ENCODE peak calls at places on chromosomes 13 and 19, in four cellular contexts. C is heart left ventricle, J is fibroblast of lung, H is neuronal stem cell. S is an unnamed sample.

GRCh38 chr19:31109626-31110025 is 239.6 kb downstream of the TSHZ3 start:
- DNase-seq in J (peak; percentile 27), H (no peak), C (no peak), S (no peak)

GRCh38 chr13:30466841-30467252 is 1.1 kb upstream of the HMGB1 start:
- DNase-seq in J (peak; percentile 23), C (no peak), H (no peak), S (no peak)

GRCh38 chr19:52212572-52213255 is 22.9 kb downstream of the PPP2R1A start:
- DNase-seq in H (no peak), J (no peak), C (no peak), S (no peak)

GRCh38 chr19:6393982-6394412 is 1.0 kb upstream of the GTF2F1 start:
- DNase-seq in H (no peak), J (no peak), C (no peak), S (no peak)

GRCh38 chr13:44383945-44384344 is 10.3 kb downstream of the SERP2 start:
- DNase-seq in H (no peak), J (no peak), C (no peak), S (no peak)

GRCh38 chr19:56142087-56142787 is 1.1 kb downstream of the ZNF444 start:
- DNase-seq in H (no peak), C (no peak), J (no peak), S (no peak)

GRCh38 chr13:21137696-21138095 is 38.7 kb downstream of the SKA3 start:
- DNase-seq in H (no peak), C (no peak), J (peak; percentile 26), S (no peak)

GRCh38 chr13:37058801-37059135 is 720 bp downstream of the SUPT20H start:
- DNase-seq in H (no peak), C (no peak), J (peak; percentile 38), S (peak; percentile 28)

GRCh38 chr19:18304194-18304495 is 18.7 kb downstream of the LSM4 start:
- DNase-seq in J (no peak), C (no peak), H (no peak), S (no peak)

GRCh38 chr13:109331898-109332297 is 454.5 kb downstream of the IRS2 start:
- DNase-seq in J (peak; percentile 61), C (no peak), H (no peak), S (no peak)

GRCh38 chr19:3479177-3479818 is 1.0 kb downstream of the SMIM24 start:
- DNase-seq in C (no peak), H (no peak), J (no peak), S (peak; percentile 73)

DNA sequence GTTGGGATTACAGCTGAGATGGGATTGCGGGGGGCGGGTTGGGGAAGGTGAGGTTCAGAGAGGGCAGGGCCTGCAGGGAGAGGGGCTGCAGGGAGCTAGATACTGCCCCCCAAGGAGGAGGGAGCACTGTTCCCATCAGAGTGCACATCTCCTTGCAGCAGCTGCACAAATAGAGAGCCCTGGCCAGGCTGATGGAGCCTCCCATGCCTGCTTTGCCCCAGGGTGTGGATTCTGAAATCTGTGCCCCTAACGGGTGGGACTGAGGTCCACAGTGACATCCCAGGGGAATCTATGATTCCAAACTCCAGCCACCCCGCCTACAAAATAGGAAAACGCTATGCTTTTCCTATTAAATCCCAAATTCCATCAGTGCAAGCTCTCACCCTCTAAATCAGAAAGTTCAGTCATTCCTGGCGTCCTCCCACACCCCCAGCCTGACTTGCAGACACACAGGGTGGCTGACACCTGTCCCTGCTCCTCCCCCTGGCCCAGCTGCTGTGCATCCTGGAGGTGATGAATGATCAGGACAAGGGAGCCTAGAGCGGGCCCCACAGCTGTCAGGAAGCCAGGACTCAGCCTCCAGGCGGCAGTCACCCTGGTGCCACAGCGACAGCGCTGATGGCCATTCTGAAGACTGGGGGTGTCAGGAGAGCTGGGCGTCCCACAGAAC is 6.3 kb upstream of the CEACAM21 start:
- DNase-seq in H (no peak), C (no peak), J (no peak), S (no peak)
- H3K27me3 ChIP-seq in H (no peaks in the 10 kb centered on the region), C (peaks cover 30% of the 10 kb centered on the region), J (peaks cover 4% of the 10 kb centered on the region), S (no peaks in the 10 kb centered on the region)

GRCh38 chr13:98485561-98485960 is 91.3 kb downstream of the STK24 start:
- DNase-seq in C (no peak), J (no peak), H (no peak), S (no peak)

GRCh38 chr13:98487016-98487415 is 89.9 kb downstream of the STK24 start:
- DNase-seq in H (no peak), J (peak; percentile 30), C (no peak), S (no peak)

GRCh38 chr13:98488736-98489135 is 88.2 kb downstream of the STK24 start:
- DNase-seq in H (no peak), J (no peak), C (no peak), S (no peak)

GRCh38 chr13:98486412-98486811 is 90.5 kb downstream of the STK24 start:
- DNase-seq in J (no peak), H (no peak), C (no peak), S (no peak)

DNA sequence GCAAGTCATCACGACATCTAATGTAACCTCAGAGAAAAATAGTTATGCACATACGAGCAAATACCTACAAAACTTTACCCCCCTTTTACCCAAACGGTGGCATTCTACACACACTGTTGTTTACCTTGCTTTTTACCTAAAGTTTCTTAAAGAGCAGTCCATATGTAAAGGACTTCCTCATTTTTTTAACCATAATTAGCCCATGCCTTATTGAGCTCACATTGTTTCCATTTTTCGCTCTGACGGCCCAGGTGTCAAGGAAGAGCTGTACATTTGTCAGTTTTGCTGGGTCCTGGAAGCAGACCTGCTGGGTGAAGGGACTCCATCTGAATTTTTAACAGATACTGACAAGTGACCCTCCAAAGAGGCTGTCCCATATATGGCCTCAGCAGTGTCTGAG is 89.4 kb downstream of the STK24 start:
- DNase-seq in J (no peak), C (no peak), H (no peak), S (no peak)
- H3K27me3 ChIP-seq in J (no peaks in the 10 kb centered on the region), C (no peaks in the 10 kb centered on the region), H (no peaks in the 10 kb centered on the region), S (no peaks in the 10 kb centered on the region)

DNA sequence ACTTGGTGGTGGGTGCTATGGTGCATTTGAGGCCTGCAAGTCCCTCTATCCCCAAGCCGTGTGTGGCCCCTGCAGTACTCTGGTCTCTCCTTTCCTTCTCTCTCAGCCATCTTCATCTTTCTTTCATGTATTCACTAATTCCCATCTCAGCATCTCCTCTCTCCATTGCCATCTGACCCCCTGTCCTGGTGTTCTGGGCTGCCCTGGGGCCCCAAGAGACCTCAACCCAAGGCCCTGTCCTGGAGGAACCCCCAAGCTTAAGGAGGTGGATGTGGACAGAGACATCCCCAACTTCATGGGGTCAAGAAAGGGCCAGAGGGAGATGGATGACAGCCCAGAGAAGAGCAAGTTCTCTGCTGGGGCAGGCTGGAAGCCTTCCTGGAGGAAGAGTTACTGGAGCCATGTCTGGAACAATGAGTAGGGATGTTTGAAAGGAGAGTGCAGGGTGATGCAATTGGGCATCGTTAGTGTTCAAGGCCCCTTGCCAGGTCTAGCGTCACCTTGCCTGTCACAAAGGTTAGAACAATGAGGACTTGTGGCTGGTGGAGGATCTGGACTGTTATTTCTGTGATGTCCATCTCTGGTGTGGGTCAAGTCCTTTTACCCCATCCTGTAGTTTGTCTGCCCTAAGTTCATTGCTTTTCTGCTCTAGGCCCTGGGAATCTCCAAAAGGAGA is 3.5 kb downstream of the CYP4F3 start:
- DNase-seq in C (no peak), J (no peak), H (no peak), S (no peak)
- H3K27me3 ChIP-seq in C (no peaks in the 10 kb centered on the region), J (no peaks in the 10 kb centered on the region), H (no peaks in the 10 kb centered on the region), S (no peaks in the 10 kb centered on the region)

GRCh38 chr19:13014101-13014920 is 19.0 kb downstream of the NFIX start:
- DNase-seq in C (no peak), H (no peak), J (peak; percentile 61), S (no peak)
- H3K27me3 ChIP-seq in C (no peaks in the 10 kb centered on the region), H (peaks cover 77% of the 10 kb centered on the region), J (no peaks in the 10 kb centered on the region), S (no peaks in the 10 kb centered on the region)

GRCh38 chr19:15551183-15552004 is 43.1 kb downstream of the CYP4F22 start:
- DNase-seq in J (no peak), C (peak; percentile 20), H (no peak), S (peak; percentile 4)
- H3K27me3 ChIP-seq in J (no peaks in the 10 kb centered on the region), C (peaks cover 33% of the 10 kb centered on the region), H (no peaks in the 10 kb centered on the region), S (no peaks in the 10 kb centered on the region)

GRCh38 chr19:35360880-35361420 is 2.7 kb downstream of the FFAR3 start:
- DNase-seq in J (no peak), C (no peak), H (no peak), S (no peak)
- H3K27me3 ChIP-seq in J (no peaks in the 10 kb centered on the region), C (no peaks in the 10 kb centered on the region), H (no peaks in the 10 kb centered on the region), S (peaks cover 34% of the 10 kb centered on the region)

GRCh38 chr19:46410205-46411087 is 2.9 kb downstream of the CCDC8 start:
- DNase-seq in J (no peak), C (no peak), H (no peak), S (no peak)
- H3K27me3 ChIP-seq in J (peaks cover 4% of the 10 kb centered on the region), C (peaks cover 14% of the 10 kb centered on the region), H (peaks cover 5% of the 10 kb centered on the region), S (no peaks in the 10 kb centered on the region)

GRCh38 chr13:112899618-112900600 is 69.1 kb upstream of the MCF2L start:
- DNase-seq in C (no peak), H (no peak), J (no peak), S (no peak)
- H3K27me3 ChIP-seq in C (peaks cover 9% of the 10 kb centered on the region), H (no peaks in the 10 kb centered on the region), J (peaks cover 7% of the 10 kb centered on the region), S (no peaks in the 10 kb centered on the region)

GRCh38 chr13:100957741-100958140 is 283.1 kb upstream of the TMTC4 start:
- DNase-seq in H (no peak), J (no peak), C (no peak), S (no peak)
- H3K27me3 ChIP-seq in H (no peaks in the 10 kb centered on the region), J (no peaks in the 10 kb centered on the region), C (no peaks in the 10 kb centered on the region), S (no peaks in the 10 kb centered on the region)

GRCh38 chr13:105031306-105031705 is 1504.2 kb downstream of the EFNB2 start:
- DNase-seq in J (no peak), H (no peak), C (no peak), S (no peak)

GRCh38 chr13:105033999-105034398 is 1501.5 kb downstream of the EFNB2 start:
- DNase-seq in J (no peak), C (no peak), H (no peak), S (no peak)

GRCh38 chr13:105035092-105035491 is 1500.4 kb downstream of the EFNB2 start:
- DNase-seq in J (no peak), C (no peak), H (no peak), S (no peak)

DNA sequence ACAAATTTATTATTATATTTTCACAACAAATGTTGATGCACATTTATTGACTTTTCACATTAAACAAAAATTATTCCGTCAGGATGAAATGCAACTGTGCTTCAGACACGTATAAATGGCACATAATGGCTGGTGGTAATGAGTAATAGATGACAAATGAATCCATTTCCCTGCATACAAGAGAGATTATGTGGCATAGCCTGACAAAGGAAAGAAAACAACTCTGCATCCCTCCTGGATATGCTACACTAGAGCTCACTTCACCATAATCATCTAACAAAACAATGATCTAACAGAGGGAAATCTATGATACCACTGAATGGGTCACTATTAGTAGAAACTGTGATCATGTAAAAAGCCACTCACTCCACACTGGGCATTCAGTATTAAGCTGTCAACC is 1498.4 kb downstream of the EFNB2 start:
- DNase-seq in J (peak; percentile 50), H (no peak), C (no peak), S (no peak)
- H3K27me3 ChIP-seq in J (no peaks in the 10 kb centered on the region), H (no peaks in the 10 kb centered on the region), C (no peaks in the 10 kb centered on the region), S (no peaks in the 10 kb centered on the region)